ENCODE peak calls at places on chromosomes 5 and 9, in seven cellular contexts. V, W, G, D, K, C and O are unnamed samples.

GRCh38 chr5:93676707-93677106 is 64.7 kb downstream of the POU5F2 start:
- DNase-seq in V (no peak), W (no peak), G (no peak), D (no peak), K (no peak), C (no peak), O (no peak)

GRCh38 chr5:68114641-68115040 is 100.9 kb upstream of the PIK3R1 start:
- DNase-seq in V (no peak), W (no peak), G (no peak), D (no peak), K (no peak), C (no peak), O (no peak)

GRCh38 chr5:99045864-99046263 is 117.1 kb upstream of the CHD1 start:
- DNase-seq in V (no peak), W (no peak), G (no peak), D (no peak), K (no peak), C (no peak), O (no peak)

GRCh38 chr5:4862500-4862899 is 277.6 kb upstream of the ADAMTS16 start:
- DNase-seq in V (no peak), W (no peak), G (no peak), D (no peak), K (no peak), C (no peak), O (no peak)

GRCh38 chr5:139676406-139676805 is 28.3 kb downstream of the CXXC5 start:
- DNase-seq in V (no peak), W (peak), G (no peak), D (no peak), K (no peak), C (no peak), O (no peak)

GRCh38 chr5:112737088-112737471 is 605 bp upstream of the APC start:
- DNase-seq in V (no peak), W (no peak), G (no peak), D (no peak), K (no peak), C (no peak), O (no peak)

GRCh38 chr5:41176952-41177351 is 36.4 kb downstream of the C6 start:
- DNase-seq in V (no peak), W (no peak), G (no peak), D (no peak), K (no peak), C (no peak), O (no peak)

GRCh38 chr9:6899274-6899673 is 141.5 kb downstream of the KDM4C start:
- DNase-seq in V (no peak), W (no peak), G (no peak), D (no peak), K (no peak), C (no peak), O (no peak)

GRCh38 chr9:128125575-128126354 is 1.8 kb downstream of the PTGES2 start:
- DNase-seq in V (no peak), W (peak), G (no peak), D (no peak), K (no peak), C (no peak), O (no peak)

GRCh38 chr5:179243333-179243732 is 101.9 kb downstream of the ADAMTS2 start:
- DNase-seq in V (no peak), W (no peak), G (peak), D (no peak), K (no peak), C (no peak), O (no peak)

GRCh38 chr9:36128331-36128730 is 8.2 kb upstream of the GLIPR2 start:
- DNase-seq in V (no peak), W (no peak), G (no peak), D (no peak), K (no peak), C (no peak), O (no peak)

GRCh38 chr5:150609843-150610584 is 30.4 kb upstream of the SYNPO start:
- DNase-seq in V (no peak), W (peak), G (no peak), D (no peak), K (no peak), C (no peak), O (no peak)

GRCh38 chr9:80158150-80158549 is 586.4 kb downstream of the TLE4 start:
- DNase-seq in V (no peak), W (no peak), G (no peak), D (no peak), K (no peak), C (no peak), O (no peak)

GRCh38 chr5:83837261-83837894 is 116.7 kb upstream of the HAPLN1 start:
- DNase-seq in V (no peak), W (no peak), G (no peak), D (no peak), K (no peak), C (no peak), O (no peak)

GRCh38 chr5:78677777-78678668 is 29.5 kb upstream of the LHFPL2 start:
- DNase-seq in V (peak), W (no peak), G (no peak), D (no peak), K (no peak), C (no peak), O (no peak)

GRCh38 chr9:18163146-18163545 is 310.8 kb upstream of the ADAMTSL1 start:
- DNase-seq in V (no peak), W (no peak), G (no peak), D (no peak), K (no peak), C (no peak), O (no peak)

GRCh38 chr5:114238771-114239313 is 123.0 kb upstream of the KCNN2 start:
- DNase-seq in V (no peak), W (no peak), G (no peak), D (no peak), K (no peak), C (no peak), O (no peak)

GRCh38 chr9:125142560-125143376 is 560 bp downstream of the SCAI start:
- DNase-seq in V (no peak), W (peak), G (peak), D (no peak), K (no peak), C (no peak), O (no peak)

GRCh38 chr9:2159521-2160417 is 144.6 kb downstream of the SMARCA2 start:
- DNase-seq in V (no peak), W (no peak), G (no peak), D (no peak), K (no peak), C (no peak), O (no peak)

GRCh38 chr5:53777864-53778618 is 217.6 kb downstream of the NDUFS4 start:
- DNase-seq in V (no peak), W (no peak), G (no peak), D (no peak), K (no peak), C (no peak), O (no peak)

GRCh38 chr9:71936066-71936465 is 24.6 kb downstream of the C9orf85 start:
- DNase-seq in V (no peak), W (no peak), G (no peak), D (no peak), K (no peak), C (no peak), O (no peak)

GRCh38 chr9:112249277-112249676 is 74.2 kb upstream of the SUSD1 start:
- DNase-seq in V (no peak), W (no peak), G (no peak), D (no peak), K (no peak), C (no peak), O (peak)

GRCh38 chr5:93249651-93250289 is 331.2 kb downstream of the NR2F1-AS1 start:
- DNase-seq in V (no peak), W (no peak), G (no peak), D (no peak), K (no peak), C (no peak), O (no peak)

GRCh38 chr5:58122993-58123392 is 336.9 kb downstream of the PLK2 start:
- DNase-seq in V (no peak), W (no peak), G (no peak), D (no peak), K (no peak), C (no peak), O (no peak)

GRCh38 chr9:77293949-77294348 is 116.6 kb downstream of the VPS13A start:
- DNase-seq in V (no peak), W (no peak), G (no peak), D (no peak), K (no peak), C (no peak), O (no peak)

GRCh38 chr9:89941875-89942274 is 337.1 kb downstream of the GADD45G start:
- DNase-seq in V (peak), W (no peak), G (no peak), D (no peak), K (no peak), C (no peak), O (no peak)

GRCh38 chr9:96655198-96655851 is at the start of gene PRXL2C:
- DNase-seq in V (no peak), W (peak), G (no peak), D (peak), K (peak), C (peak), O (no peak)

GRCh38 chr9:97900738-97901565 is 21.3 kb downstream of the TRMO start:
- DNase-seq in V (peak), W (no peak), G (no peak), D (no peak), K (peak), C (no peak), O (no peak)

GRCh38 chr5:135565691-135566421 is 12.9 kb downstream of the CXCL14 start:
- DNase-seq in V (no peak), W (no peak), G (peak), D (peak), K (peak), C (peak), O (peak)

GRCh38 chr5:23820764-23821471 is 313.5 kb downstream of the PRDM9 start:
- DNase-seq in V (peak), W (no peak), G (no peak), D (no peak), K (no peak), C (no peak), O (no peak)

GRCh38 chr5:146342882-146343865 is 4.5 kb downstream of the POU4F3 start:
- DNase-seq in V (no peak), W (no peak), G (no peak), D (no peak), K (no peak), C (no peak), O (no peak)

GRCh38 chr9:128107260-128107970 is 20.1 kb downstream of the PTGES2 start:
- DNase-seq in V (no peak), W (peak), G (no peak), D (no peak), K (no peak), C (no peak), O (no peak)

GRCh38 chr5:8756498-8757084 is 789.3 kb downstream of the SEMA5A start:
- DNase-seq in V (no peak), W (no peak), G (no peak), D (no peak), K (no peak), C (no peak), O (no peak)

GRCh38 chr9:111645806-111646205 is 14.7 kb downstream of the DNAJC25 start:
- DNase-seq in V (no peak), W (no peak), G (no peak), D (no peak), K (no peak), C (no peak), O (no peak)

GRCh38 chr9:20441704-20442423 is 180.4 kb downstream of the MLLT3 start:
- DNase-seq in V (no peak), W (no peak), G (no peak), D (no peak), K (no peak), C (no peak), O (no peak)

GRCh38 chr9:29001006-29001405 is 1427.7 kb upstream of the C9orf72 start:
- DNase-seq in V (no peak), W (no peak), G (no peak), D (no peak), K (no peak), C (no peak), O (no peak)

GRCh38 chr9:128304151-128304970 is 17.9 kb downstream of the TRUB2 start:
- DNase-seq in V (no peak), W (no peak), G (no peak), D (no peak), K (no peak), C (no peak), O (no peak)

GRCh38 chr5:35026941-35027340 is 20.8 kb downstream of the AGXT2 start:
- DNase-seq in V (no peak), W (no peak), G (no peak), D (no peak), K (no peak), C (no peak), O (no peak)

GRCh38 chr9:127336708-127337352 is 60.1 kb upstream of the SLC2A8 start:
- DNase-seq in V (peak), W (no peak), G (no peak), D (no peak), K (no peak), C (no peak), O (no peak)

GRCh38 chr9:134987906-134988700 is 70.4 kb upstream of the FCN1 start:
- DNase-seq in V (no peak), W (no peak), G (no peak), D (no peak), K (no peak), C (no peak), O (no peak)